ENCODE peak calls at places on chromosomes 13 and 19, in ten cellular contexts. One of them, this sample, is unnamed.

GRCh38 chr13:39020853-39021462 is 16.9 kb downstream of the PROSER1 start:
- DNase-seq in CD4-positive, alpha-beta T cell: no peak
- DNase-seq in A549: no peak
- DNase-seq in SJCRH30: no peak
- DNase-seq in EL: no peak
- DNase-seq in stimulated activated CD8-positive, alpha-beta memory T cell treated with anti-CD3 and anti-CD28 coated beads, Interleukin-4, amount 100 ng/mL, for 4 hours: no peak
- DNase-seq in NCI-H2029: no peak
- DNase-seq in WTC11: no peak
- DNase-seq in neural crest cell: no peak
- DNase-seq in HAP-1: no peak
- DNase-seq in this sample: no peak

GRCh38 chr13:112895521-112896465 is 73.2 kb upstream of the MCF2L start:
- DNase-seq in neural crest cell: no peak
- DNase-seq in A549: no peak
- DNase-seq in stimulated activated CD8-positive, alpha-beta memory T cell treated with anti-CD3 and anti-CD28 coated beads, Interleukin-4, amount 100 ng/mL, for 4 hours: no peak
- DNase-seq in CD4-positive, alpha-beta T cell: no peak
- DNase-seq in EL: no peak
- DNase-seq in WTC11: no peak
- DNase-seq in SJCRH30: no peak
- DNase-seq in NCI-H2029: no peak
- DNase-seq in HAP-1: no peak
- DNase-seq in this sample: no peak

GRCh38 chr19:7223429-7223828 is 70.8 kb downstream of the INSR start:
- DNase-seq in NCI-H2029: no peak
- DNase-seq in SJCRH30: no peak
- DNase-seq in EL: no peak
- DNase-seq in WTC11: no peak
- DNase-seq in stimulated activated CD8-positive, alpha-beta memory T cell treated with anti-CD3 and anti-CD28 coated beads, Interleukin-4, amount 100 ng/mL, for 4 hours: no peak
- DNase-seq in neural crest cell: no peak
- DNase-seq in CD4-positive, alpha-beta T cell: no peak
- DNase-seq in HAP-1: no peak
- DNase-seq in A549: no peak
- DNase-seq in this sample: no peak

GRCh38 chr19:49436381-49437017 is 4.8 kb downstream of the SLC17A7 start:
- DNase-seq in neural crest cell: no peak
- DNase-seq in SJCRH30: no peak
- DNase-seq in NCI-H2029: peak
- DNase-seq in EL: no peak
- DNase-seq in stimulated activated CD8-positive, alpha-beta memory T cell treated with anti-CD3 and anti-CD28 coated beads, Interleukin-4, amount 100 ng/mL, for 4 hours: no peak
- DNase-seq in WTC11: peak
- DNase-seq in A549: peak
- DNase-seq in CD4-positive, alpha-beta T cell: peak
- DNase-seq in HAP-1: peak
- DNase-seq in this sample: peak

GRCh38 chr19:40141546-40141945 is 49.7 kb upstream of the MAP3K10 start:
- DNase-seq in EL: no peak
- DNase-seq in HAP-1: no peak
- DNase-seq in WTC11: no peak
- DNase-seq in stimulated activated CD8-positive, alpha-beta memory T cell treated with anti-CD3 and anti-CD28 coated beads, Interleukin-4, amount 100 ng/mL, for 4 hours: no peak
- DNase-seq in neural crest cell: no peak
- DNase-seq in NCI-H2029: no peak
- DNase-seq in SJCRH30: no peak
- DNase-seq in CD4-positive, alpha-beta T cell: no peak
- DNase-seq in A549: no peak
- DNase-seq in this sample: no peak

GRCh38 chr13:101514695-101515275 is 62.3 kb downstream of the ITGBL1 start:
- DNase-seq in WTC11: no peak
- DNase-seq in stimulated activated CD8-positive, alpha-beta memory T cell treated with anti-CD3 and anti-CD28 coated beads, Interleukin-4, amount 100 ng/mL, for 4 hours: no peak
- DNase-seq in EL: peak
- DNase-seq in HAP-1: peak
- DNase-seq in A549: peak
- DNase-seq in SJCRH30: peak
- DNase-seq in neural crest cell: peak
- DNase-seq in NCI-H2029: no peak
- DNase-seq in CD4-positive, alpha-beta T cell: no peak
- DNase-seq in this sample: no peak

GRCh38 chr19:13262450-13262849 is 112.2 kb downstream of the IER2 start:
- DNase-seq in HAP-1: no peak
- DNase-seq in WTC11: no peak
- DNase-seq in neural crest cell: no peak
- DNase-seq in CD4-positive, alpha-beta T cell: no peak
- DNase-seq in A549: peak
- DNase-seq in EL: peak
- DNase-seq in NCI-H2029: peak
- DNase-seq in SJCRH30: peak
- DNase-seq in stimulated activated CD8-positive, alpha-beta memory T cell treated with anti-CD3 and anti-CD28 coated beads, Interleukin-4, amount 100 ng/mL, for 4 hours: no peak
- DNase-seq in this sample: no peak

GRCh38 chr19:13404236-13404635 is 102.0 kb downstream of the CACNA1A start:
- DNase-seq in SJCRH30: no peak
- DNase-seq in HAP-1: no peak
- DNase-seq in stimulated activated CD8-positive, alpha-beta memory T cell treated with anti-CD3 and anti-CD28 coated beads, Interleukin-4, amount 100 ng/mL, for 4 hours: no peak
- DNase-seq in CD4-positive, alpha-beta T cell: no peak
- DNase-seq in NCI-H2029: peak
- DNase-seq in WTC11: no peak
- DNase-seq in EL: no peak
- DNase-seq in neural crest cell: no peak
- DNase-seq in A549: no peak
- DNase-seq in this sample: no peak

GRCh38 chr19:29526730-29527499 is 1.1 kb downstream of the VSTM2B start:
- DNase-seq in HAP-1: peak
- DNase-seq in EL: no peak
- DNase-seq in NCI-H2029: no peak
- DNase-seq in stimulated activated CD8-positive, alpha-beta memory T cell treated with anti-CD3 and anti-CD28 coated beads, Interleukin-4, amount 100 ng/mL, for 4 hours: no peak
- DNase-seq in neural crest cell: no peak
- DNase-seq in SJCRH30: no peak
- DNase-seq in A549: peak
- DNase-seq in CD4-positive, alpha-beta T cell: no peak
- DNase-seq in WTC11: peak
- DNase-seq in this sample: peak

GRCh38 chr19:51792932-51793331 is 2.0 kb upstream of the FPR3 start:
- DNase-seq in CD4-positive, alpha-beta T cell: no peak
- DNase-seq in neural crest cell: no peak
- DNase-seq in SJCRH30: no peak
- DNase-seq in NCI-H2029: no peak
- DNase-seq in stimulated activated CD8-positive, alpha-beta memory T cell treated with anti-CD3 and anti-CD28 coated beads, Interleukin-4, amount 100 ng/mL, for 4 hours: no peak
- DNase-seq in HAP-1: no peak
- DNase-seq in EL: no peak
- DNase-seq in WTC11: no peak
- DNase-seq in A549: no peak
- DNase-seq in this sample: no peak

GRCh38 chr19:33376423-33376822 is 2.9 kb downstream of the CEBPG start:
- DNase-seq in HAP-1: no peak
- DNase-seq in NCI-H2029: no peak
- DNase-seq in EL: peak
- DNase-seq in stimulated activated CD8-positive, alpha-beta memory T cell treated with anti-CD3 and anti-CD28 coated beads, Interleukin-4, amount 100 ng/mL, for 4 hours: no peak
- DNase-seq in A549: peak
- DNase-seq in SJCRH30: no peak
- DNase-seq in neural crest cell: no peak
- DNase-seq in CD4-positive, alpha-beta T cell: no peak
- DNase-seq in WTC11: no peak
- DNase-seq in this sample: no peak

GRCh38 chr13:20016649-20017364 is 58.3 kb downstream of the ZMYM2 start:
- DNase-seq in HAP-1: no peak
- DNase-seq in stimulated activated CD8-positive, alpha-beta memory T cell treated with anti-CD3 and anti-CD28 coated beads, Interleukin-4, amount 100 ng/mL, for 4 hours: no peak
- DNase-seq in CD4-positive, alpha-beta T cell: no peak
- DNase-seq in A549: no peak
- DNase-seq in WTC11: no peak
- DNase-seq in EL: no peak
- DNase-seq in NCI-H2029: no peak
- DNase-seq in SJCRH30: no peak
- DNase-seq in neural crest cell: no peak
- DNase-seq in this sample: no peak

GRCh38 chr13:21061077-21061945 is at the start of gene LATS2:
- DNase-seq in NCI-H2029: peak
- DNase-seq in WTC11: peak
- DNase-seq in neural crest cell: peak
- DNase-seq in HAP-1: peak
- DNase-seq in A549: peak
- DNase-seq in CD4-positive, alpha-beta T cell: peak
- DNase-seq in SJCRH30: peak
- DNase-seq in EL: peak
- DNase-seq in stimulated activated CD8-positive, alpha-beta memory T cell treated with anti-CD3 and anti-CD28 coated beads, Interleukin-4, amount 100 ng/mL, for 4 hours: peak
- DNase-seq in this sample: peak

GRCh38 chr19:9958451-9958850 is 22.1 kb upstream of the OLFM2 start:
- DNase-seq in NCI-H2029: no peak
- DNase-seq in CD4-positive, alpha-beta T cell: no peak
- DNase-seq in EL: peak
- DNase-seq in A549: no peak
- DNase-seq in neural crest cell: no peak
- DNase-seq in SJCRH30: no peak
- DNase-seq in WTC11: no peak
- DNase-seq in stimulated activated CD8-positive, alpha-beta memory T cell treated with anti-CD3 and anti-CD28 coated beads, Interleukin-4, amount 100 ng/mL, for 4 hours: no peak
- DNase-seq in HAP-1: no peak
- DNase-seq in this sample: no peak

GRCh38 chr19:22526661-22527272 is 104.6 kb upstream of the ZNF98 start:
- DNase-seq in WTC11: no peak
- DNase-seq in HAP-1: no peak
- DNase-seq in neural crest cell: no peak
- DNase-seq in stimulated activated CD8-positive, alpha-beta memory T cell treated with anti-CD3 and anti-CD28 coated beads, Interleukin-4, amount 100 ng/mL, for 4 hours: no peak
- DNase-seq in CD4-positive, alpha-beta T cell: no peak
- DNase-seq in SJCRH30: no peak
- DNase-seq in NCI-H2029: no peak
- DNase-seq in A549: no peak
- DNase-seq in EL: no peak
- DNase-seq in this sample: no peak

GRCh38 chr13:28753946-28754345 is 35.2 kb upstream of the SLC46A3 start:
- DNase-seq in HAP-1: no peak
- DNase-seq in neural crest cell: no peak
- DNase-seq in stimulated activated CD8-positive, alpha-beta memory T cell treated with anti-CD3 and anti-CD28 coated beads, Interleukin-4, amount 100 ng/mL, for 4 hours: no peak
- DNase-seq in SJCRH30: no peak
- DNase-seq in WTC11: no peak
- DNase-seq in CD4-positive, alpha-beta T cell: no peak
- DNase-seq in NCI-H2029: no peak
- DNase-seq in EL: no peak
- DNase-seq in A549: no peak
- DNase-seq in this sample: no peak

GRCh38 chr19:1690570-1691307 is 38.3 kb upstream of the TCF3 start:
- DNase-seq in SJCRH30: peak
- DNase-seq in HAP-1: peak
- DNase-seq in CD4-positive, alpha-beta T cell: peak
- DNase-seq in neural crest cell: peak
- DNase-seq in stimulated activated CD8-positive, alpha-beta memory T cell treated with anti-CD3 and anti-CD28 coated beads, Interleukin-4, amount 100 ng/mL, for 4 hours: no peak
- DNase-seq in EL: peak
- DNase-seq in A549: no peak
- DNase-seq in NCI-H2029: peak
- DNase-seq in WTC11: peak
- DNase-seq in this sample: no peak

GRCh38 chr13:33321686-33322473 is 36.3 kb upstream of the STARD13 start:
- DNase-seq in neural crest cell: no peak
- DNase-seq in HAP-1: no peak
- DNase-seq in A549: no peak
- DNase-seq in WTC11: no peak
- DNase-seq in NCI-H2029: no peak
- DNase-seq in EL: peak
- DNase-seq in SJCRH30: no peak
- DNase-seq in stimulated activated CD8-positive, alpha-beta memory T cell treated with anti-CD3 and anti-CD28 coated beads, Interleukin-4, amount 100 ng/mL, for 4 hours: no peak
- DNase-seq in CD4-positive, alpha-beta T cell: no peak
- DNase-seq in this sample: no peak

GRCh38 chr19:13833330-13834265 is 38.4 kb downstream of the ZSWIM4 start:
- DNase-seq in EL: peak
- DNase-seq in SJCRH30: peak
- DNase-seq in HAP-1: peak
- DNase-seq in A549: peak
- DNase-seq in neural crest cell: peak
- DNase-seq in WTC11: peak
- DNase-seq in NCI-H2029: peak
- DNase-seq in stimulated activated CD8-positive, alpha-beta memory T cell treated with anti-CD3 and anti-CD28 coated beads, Interleukin-4, amount 100 ng/mL, for 4 hours: peak
- DNase-seq in CD4-positive, alpha-beta T cell: peak
- DNase-seq in this sample: peak

GRCh38 chr19:45136507-45137178 is 24.1 kb downstream of the NKPD1 start:
- DNase-seq in NCI-H2029: no peak
- DNase-seq in WTC11: no peak
- DNase-seq in CD4-positive, alpha-beta T cell: no peak
- DNase-seq in EL: no peak
- DNase-seq in neural crest cell: no peak
- DNase-seq in A549: no peak
- DNase-seq in SJCRH30: peak
- DNase-seq in HAP-1: no peak
- DNase-seq in stimulated activated CD8-positive, alpha-beta memory T cell treated with anti-CD3 and anti-CD28 coated beads, Interleukin-4, amount 100 ng/mL, for 4 hours: no peak
- DNase-seq in this sample: no peak

GRCh38 chr13:112708560-112709240 is 18.9 kb downstream of the ATP11A start:
- DNase-seq in CD4-positive, alpha-beta T cell: no peak
- DNase-seq in A549: no peak
- DNase-seq in HAP-1: no peak
- DNase-seq in stimulated activated CD8-positive, alpha-beta memory T cell treated with anti-CD3 and anti-CD28 coated beads, Interleukin-4, amount 100 ng/mL, for 4 hours: no peak
- DNase-seq in NCI-H2029: no peak
- DNase-seq in SJCRH30: no peak
- DNase-seq in neural crest cell: no peak
- DNase-seq in EL: no peak
- DNase-seq in WTC11: peak
- DNase-seq in this sample: no peak

GRCh38 chr19:30696514-30696913 is 324.3 kb downstream of the ZNF536 start:
- DNase-seq in neural crest cell: peak
- DNase-seq in CD4-positive, alpha-beta T cell: no peak
- DNase-seq in NCI-H2029: no peak
- DNase-seq in WTC11: peak
- DNase-seq in A549: peak
- DNase-seq in HAP-1: peak
- DNase-seq in SJCRH30: peak
- DNase-seq in EL: no peak
- DNase-seq in stimulated activated CD8-positive, alpha-beta memory T cell treated with anti-CD3 and anti-CD28 coated beads, Interleukin-4, amount 100 ng/mL, for 4 hours: no peak
- DNase-seq in this sample: no peak

This sample was measured in occipital lobe.